ENCODE peak calls at places on chromosomes 12 and 14, in seven cellular contexts. One of them, this sample, is unnamed.

GRCh38 chr12:26402648-26403047 is 207.3 kb downstream of the SSPN start:
- DNase-seq in AG04449: no peak
- DNase-seq in naive thymus-derived CD4-positive, alpha-beta T cell: no peak
- DNase-seq in CD8-positive, alpha-beta T cell: no peak
- DNase-seq in fibroblast of pulmonary artery: no peak
- DNase-seq in A549: peak
- DNase-seq in lung: peak
- DNase-seq in this sample: peak

GRCh38 chr12:109714141-109714912 is 702 bp downstream of the FAM222A start:
- DNase-seq in naive thymus-derived CD4-positive, alpha-beta T cell: peak
- DNase-seq in fibroblast of pulmonary artery: peak
- DNase-seq in CD8-positive, alpha-beta T cell: peak
- DNase-seq in AG04449: no peak
- DNase-seq in A549: peak
- DNase-seq in lung: peak
- DNase-seq in this sample: peak

GRCh38 chr12:128818065-128819022 is 5.4 kb downstream of the SLC15A4 start:
- DNase-seq in AG04449: no peak
- DNase-seq in lung: no peak
- DNase-seq in naive thymus-derived CD4-positive, alpha-beta T cell: no peak
- DNase-seq in fibroblast of pulmonary artery: peak
- DNase-seq in CD8-positive, alpha-beta T cell: no peak
- DNase-seq in A549: peak
- DNase-seq in this sample: peak

GRCh38 chr12:11702959-11703358 is 53.5 kb downstream of the ETV6 start:
- DNase-seq in AG04449: no peak
- DNase-seq in A549: no peak
- DNase-seq in CD8-positive, alpha-beta T cell: no peak
- DNase-seq in fibroblast of pulmonary artery: no peak
- DNase-seq in naive thymus-derived CD4-positive, alpha-beta T cell: no peak
- DNase-seq in lung: no peak
- DNase-seq in this sample: no peak

GRCh38 chr12:30931222-30931621 is 4.7 kb downstream of the TSPAN11 start:
- DNase-seq in fibroblast of pulmonary artery: no peak
- DNase-seq in CD8-positive, alpha-beta T cell: no peak
- DNase-seq in A549: no peak
- DNase-seq in AG04449: no peak
- DNase-seq in lung: no peak
- DNase-seq in naive thymus-derived CD4-positive, alpha-beta T cell: no peak
- DNase-seq in this sample: no peak

GRCh38 chr14:69620211-69620611 is 8.8 kb downstream of the SUSD6 start:
- DNase-seq in A549: no peak
- DNase-seq in fibroblast of pulmonary artery: no peak
- DNase-seq in CD8-positive, alpha-beta T cell: no peak
- DNase-seq in naive thymus-derived CD4-positive, alpha-beta T cell: no peak
- DNase-seq in AG04449: no peak
- DNase-seq in lung: no peak
- DNase-seq in this sample: peak

GRCh38 chr12:8077207-8077606 is 4.9 kb upstream of the NECAP1 start:
- DNase-seq in CD8-positive, alpha-beta T cell: no peak
- DNase-seq in AG04449: no peak
- DNase-seq in naive thymus-derived CD4-positive, alpha-beta T cell: no peak
- DNase-seq in A549: no peak
- DNase-seq in fibroblast of pulmonary artery: no peak
- DNase-seq in lung: no peak
- DNase-seq in this sample: peak

GRCh38 chr12:65593206-65593833 is 231.0 kb upstream of the HMGA2 start:
- DNase-seq in CD8-positive, alpha-beta T cell: no peak
- DNase-seq in AG04449: no peak
- DNase-seq in naive thymus-derived CD4-positive, alpha-beta T cell: no peak
- DNase-seq in fibroblast of pulmonary artery: no peak
- DNase-seq in lung: no peak
- DNase-seq in A549: no peak
- DNase-seq in this sample: no peak

DNA sequence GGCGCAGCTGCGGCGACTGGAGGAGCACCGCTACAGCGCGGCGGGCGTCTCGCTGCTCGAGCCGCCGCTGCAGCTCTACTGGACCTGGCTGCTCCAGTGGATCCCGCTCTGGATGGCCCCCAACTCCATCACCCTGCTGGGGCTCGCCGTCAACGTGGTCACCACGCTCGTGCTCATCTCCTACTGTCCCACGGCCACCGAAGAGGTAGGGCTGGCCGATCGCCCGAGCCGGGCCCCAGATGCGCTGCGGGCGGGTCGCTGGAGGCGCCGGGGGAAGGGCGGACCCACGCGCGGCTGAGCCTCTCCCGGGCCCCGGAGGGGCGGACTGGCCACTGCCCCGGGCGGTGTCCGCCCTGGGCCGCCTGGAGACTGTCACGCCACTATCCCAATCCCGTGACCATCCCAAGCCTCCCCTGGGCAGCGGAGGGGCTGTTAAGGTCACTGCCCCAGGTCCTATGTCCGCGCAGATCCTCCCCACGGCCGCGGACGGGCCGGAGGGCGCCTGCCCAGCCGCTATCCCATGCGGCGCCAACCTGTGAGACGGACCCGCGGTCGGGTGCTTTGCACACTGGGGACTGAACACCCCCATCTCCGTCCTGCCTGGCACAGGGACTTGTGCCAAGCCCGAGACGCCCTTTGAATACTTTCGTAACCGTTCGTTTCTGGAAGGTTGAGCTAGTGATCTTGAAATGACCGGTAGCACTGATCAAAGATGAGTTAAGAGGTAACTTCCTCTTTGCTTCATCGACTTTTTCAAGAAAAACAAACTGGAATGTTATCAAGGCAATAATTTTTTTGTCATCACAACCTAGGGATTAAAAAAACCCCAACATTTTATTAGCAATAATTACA is 716 bp downstream of the CHPT1 start:
- DNase-seq in naive thymus-derived CD4-positive, alpha-beta T cell: no peak
- DNase-seq in lung: peak
- DNase-seq in AG04449: no peak
- DNase-seq in fibroblast of pulmonary artery: peak
- DNase-seq in A549: peak
- DNase-seq in CD8-positive, alpha-beta T cell: no peak
- DNase-seq in this sample: peak
- H3K4me3 ChIP-seq in naive thymus-derived CD4-positive, alpha-beta T cell: peak
- H3K4me3 ChIP-seq in lung: peak
- H3K4me3 ChIP-seq in AG04449: peak
- H3K4me3 ChIP-seq in fibroblast of pulmonary artery: peak
- H3K4me3 ChIP-seq in A549: peak
- H3K4me3 ChIP-seq in CD8-positive, alpha-beta T cell: peak
- H3K4me3 ChIP-seq in this sample: peak

GRCh38 chr14:64875350-64875749 is 4.4 kb downstream of the SPTB start:
- DNase-seq in AG04449: no peak
- DNase-seq in CD8-positive, alpha-beta T cell: no peak
- DNase-seq in lung: no peak
- DNase-seq in fibroblast of pulmonary artery: no peak
- DNase-seq in A549: no peak
- DNase-seq in naive thymus-derived CD4-positive, alpha-beta T cell: no peak
- DNase-seq in this sample: no peak

GRCh38 chr14:64880382-64881121 is 845 bp upstream of the SPTB start:
- DNase-seq in A549: peak
- DNase-seq in fibroblast of pulmonary artery: no peak
- DNase-seq in naive thymus-derived CD4-positive, alpha-beta T cell: peak
- DNase-seq in CD8-positive, alpha-beta T cell: peak
- DNase-seq in AG04449: no peak
- DNase-seq in lung: peak
- DNase-seq in this sample: no peak

GRCh38 chr14:64878775-64879634 is 702 bp downstream of the SPTB start:
- DNase-seq in A549: peak
- DNase-seq in fibroblast of pulmonary artery: no peak
- DNase-seq in naive thymus-derived CD4-positive, alpha-beta T cell: no peak
- DNase-seq in AG04449: no peak
- DNase-seq in lung: no peak
- DNase-seq in CD8-positive, alpha-beta T cell: no peak
- DNase-seq in this sample: no peak

GRCh38 chr14:64885555-64885954 is 5.8 kb upstream of the SPTB start:
- DNase-seq in fibroblast of pulmonary artery: no peak
- DNase-seq in CD8-positive, alpha-beta T cell: no peak
- DNase-seq in AG04449: no peak
- DNase-seq in naive thymus-derived CD4-positive, alpha-beta T cell: no peak
- DNase-seq in lung: no peak
- DNase-seq in A549: no peak
- DNase-seq in this sample: no peak

DNA sequence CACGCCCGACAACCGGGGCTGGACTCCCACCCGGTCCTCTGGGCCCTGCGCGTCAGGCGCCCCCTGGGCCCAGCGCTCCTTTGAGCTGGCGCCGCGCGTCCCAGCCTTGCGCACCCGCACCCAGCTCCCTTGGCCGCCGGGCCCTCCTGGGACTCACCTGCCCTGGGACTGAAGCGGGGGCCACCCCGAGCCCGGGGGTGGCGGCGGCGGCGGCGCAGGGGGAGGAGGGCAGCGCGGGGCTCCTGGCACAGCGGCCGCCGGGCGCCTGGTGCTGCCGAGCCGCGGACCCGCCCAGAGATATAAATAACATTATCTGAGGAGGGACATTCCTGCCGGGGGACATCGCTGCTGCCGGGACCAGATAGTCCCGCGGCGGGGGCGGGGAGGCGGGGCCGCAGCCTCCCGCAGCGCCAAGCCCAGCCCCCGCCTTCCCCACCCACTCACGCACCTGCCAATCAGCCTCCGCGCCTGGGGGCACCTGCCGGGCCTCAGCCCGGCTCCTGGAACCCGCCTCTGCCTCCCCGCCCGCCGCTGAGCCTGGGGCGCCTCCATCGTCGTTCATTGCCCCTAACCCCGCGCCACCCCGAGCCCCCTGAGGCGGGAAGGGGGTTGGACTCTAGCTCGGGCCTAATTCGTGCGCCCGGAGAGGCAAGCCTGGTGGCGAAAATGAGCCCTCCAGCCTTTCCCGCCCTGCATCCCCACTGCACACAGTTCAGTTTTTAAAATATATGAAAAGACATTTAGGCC is at the start of gene SPTB:
- DNase-seq in lung: no peak
- DNase-seq in AG04449: no peak
- DNase-seq in CD8-positive, alpha-beta T cell: peak
- DNase-seq in fibroblast of pulmonary artery: no peak
- DNase-seq in naive thymus-derived CD4-positive, alpha-beta T cell: peak
- DNase-seq in A549: no peak
- DNase-seq in this sample: no peak
- H3K4me3 ChIP-seq in lung: peak
- H3K4me3 ChIP-seq in AG04449: peak
- H3K4me3 ChIP-seq in CD8-positive, alpha-beta T cell: peak
- H3K4me3 ChIP-seq in fibroblast of pulmonary artery: peak
- H3K4me3 ChIP-seq in naive thymus-derived CD4-positive, alpha-beta T cell: peak
- H3K4me3 ChIP-seq in A549: peak
- H3K4me3 ChIP-seq in this sample: peak

GRCh38 chr14:81176224-81176623 is 44.5 kb downstream of the GTF2A1 start:
- DNase-seq in A549: no peak
- DNase-seq in lung: peak
- DNase-seq in fibroblast of pulmonary artery: no peak
- DNase-seq in AG04449: no peak
- DNase-seq in CD8-positive, alpha-beta T cell: no peak
- DNase-seq in naive thymus-derived CD4-positive, alpha-beta T cell: no peak
- DNase-seq in this sample: no peak

GRCh38 chr14:81172353-81172752 is 48.4 kb downstream of the GTF2A1 start:
- DNase-seq in lung: no peak
- DNase-seq in CD8-positive, alpha-beta T cell: no peak
- DNase-seq in naive thymus-derived CD4-positive, alpha-beta T cell: no peak
- DNase-seq in fibroblast of pulmonary artery: no peak
- DNase-seq in A549: no peak
- DNase-seq in AG04449: no peak
- DNase-seq in this sample: no peak

GRCh38 chr14:81172881-81173280 is 47.9 kb downstream of the GTF2A1 start:
- DNase-seq in CD8-positive, alpha-beta T cell: no peak
- DNase-seq in lung: no peak
- DNase-seq in AG04449: no peak
- DNase-seq in fibroblast of pulmonary artery: no peak
- DNase-seq in A549: no peak
- DNase-seq in naive thymus-derived CD4-positive, alpha-beta T cell: no peak
- DNase-seq in this sample: no peak

DNA sequence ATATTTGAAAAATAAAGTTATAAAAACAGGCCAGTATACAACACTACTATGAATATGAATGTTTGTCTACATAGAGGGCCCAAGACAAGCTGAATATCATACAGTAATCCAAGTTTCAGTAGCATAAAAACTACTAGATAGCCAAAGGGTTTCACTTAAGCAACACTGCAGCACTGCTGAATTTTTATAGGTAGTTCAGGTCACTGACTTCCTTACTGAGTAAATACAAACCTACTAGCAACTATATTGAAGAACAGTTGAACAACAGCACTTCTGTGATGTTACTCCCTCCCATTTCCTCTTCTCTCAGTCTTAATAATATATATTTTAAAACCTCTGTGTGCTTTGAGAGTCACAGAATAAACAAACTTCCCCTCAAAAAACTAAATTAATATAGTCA is 42.7 kb downstream of the GTF2A1 start:
- DNase-seq in AG04449: no peak
- DNase-seq in naive thymus-derived CD4-positive, alpha-beta T cell: no peak
- DNase-seq in fibroblast of pulmonary artery: no peak
- DNase-seq in A549: no peak
- DNase-seq in CD8-positive, alpha-beta T cell: no peak
- DNase-seq in lung: no peak
- DNase-seq in this sample: no peak
- H3K4me3 ChIP-seq in AG04449: no peak
- H3K4me3 ChIP-seq in naive thymus-derived CD4-positive, alpha-beta T cell: no peak
- H3K4me3 ChIP-seq in fibroblast of pulmonary artery: no peak
- H3K4me3 ChIP-seq in A549: no peak
- H3K4me3 ChIP-seq in CD8-positive, alpha-beta T cell: no peak
- H3K4me3 ChIP-seq in lung: no peak
- H3K4me3 ChIP-seq in this sample: no peak

GRCh38 chr12:69686731-69687130 is 12.4 kb downstream of the BEST3 start:
- DNase-seq in CD8-positive, alpha-beta T cell: no peak
- DNase-seq in naive thymus-derived CD4-positive, alpha-beta T cell: no peak
- DNase-seq in A549: no peak
- DNase-seq in AG04449: no peak
- DNase-seq in lung: no peak
- DNase-seq in fibroblast of pulmonary artery: no peak
- DNase-seq in this sample: no peak

GRCh38 chr12:69684472-69684871 is 14.6 kb downstream of the BEST3 start:
- DNase-seq in fibroblast of pulmonary artery: no peak
- DNase-seq in CD8-positive, alpha-beta T cell: no peak
- DNase-seq in naive thymus-derived CD4-positive, alpha-beta T cell: no peak
- DNase-seq in lung: no peak
- DNase-seq in AG04449: no peak
- DNase-seq in A549: no peak
- DNase-seq in this sample: no peak

GRCh38 chr12:69685810-69686209 is 13.3 kb downstream of the BEST3 start:
- DNase-seq in lung: no peak
- DNase-seq in CD8-positive, alpha-beta T cell: no peak
- DNase-seq in A549: peak
- DNase-seq in naive thymus-derived CD4-positive, alpha-beta T cell: no peak
- DNase-seq in fibroblast of pulmonary artery: peak
- DNase-seq in AG04449: peak
- DNase-seq in this sample: peak

GRCh38 chr12:69679119-69679518 is 20.0 kb downstream of the BEST3 start:
- DNase-seq in lung: no peak
- DNase-seq in A549: no peak
- DNase-seq in naive thymus-derived CD4-positive, alpha-beta T cell: no peak
- DNase-seq in CD8-positive, alpha-beta T cell: no peak
- DNase-seq in fibroblast of pulmonary artery: peak
- DNase-seq in AG04449: no peak
- DNase-seq in this sample: no peak

DNA sequence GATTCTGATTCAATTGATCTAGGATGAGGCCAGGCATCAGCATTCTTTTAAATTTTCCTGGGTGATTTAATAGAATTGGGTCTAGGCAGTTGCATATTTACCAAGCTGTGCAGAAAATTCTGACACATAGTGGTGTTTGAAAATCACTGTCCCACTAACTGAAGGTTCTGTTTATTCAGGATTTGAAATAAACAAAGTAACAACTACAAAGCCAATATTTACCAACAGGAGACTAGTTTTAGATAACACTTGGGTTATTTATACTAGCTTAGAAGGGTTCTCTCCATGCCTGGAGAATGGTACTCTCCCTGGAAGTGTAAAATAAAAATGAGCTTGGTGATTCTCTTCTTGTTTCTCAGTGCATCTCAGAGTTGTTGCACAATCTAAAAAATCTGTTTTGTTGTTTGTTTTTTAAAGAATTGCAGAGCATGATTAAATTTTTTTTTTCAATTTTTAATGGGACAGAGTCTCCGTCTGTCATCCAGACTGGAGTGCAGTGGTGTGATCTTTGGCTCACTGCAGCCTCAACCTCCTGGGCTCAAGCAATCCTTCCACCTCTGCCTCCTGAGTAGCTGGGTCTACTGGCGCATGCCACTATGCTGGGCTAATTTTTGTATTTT is 16.9 kb downstream of the BEST3 start:
- DNase-seq in lung: no peak
- DNase-seq in fibroblast of pulmonary artery: no peak
- DNase-seq in naive thymus-derived CD4-positive, alpha-beta T cell: no peak
- DNase-seq in A549: no peak
- DNase-seq in AG04449: no peak
- DNase-seq in CD8-positive, alpha-beta T cell: no peak
- DNase-seq in this sample: no peak
- H3K4me3 ChIP-seq in lung: no peak
- H3K4me3 ChIP-seq in fibroblast of pulmonary artery: no peak
- H3K4me3 ChIP-seq in naive thymus-derived CD4-positive, alpha-beta T cell: no peak
- H3K4me3 ChIP-seq in A549: no peak
- H3K4me3 ChIP-seq in AG04449: no peak
- H3K4me3 ChIP-seq in CD8-positive, alpha-beta T cell: no peak
- H3K4me3 ChIP-seq in this sample: no peak

This sample was measured in epithelial cell of esophagus.